ENCODE peak calls at places on chromosomes 1 and 21, in four cellular contexts. D is MM.1S, W is neural progenitor cell, R is hepatocyte. E is an unnamed sample.

GRCh38 chr1:111471012-111471411 is 2.8 kb upstream of the C1orf162 start:
- DNase-seq in R (no peak), W (no peak), D (no peak), E (no peak)

GRCh38 chr1:183676515-183677189 is 23.5 kb upstream of the APOBEC4 start:
- DNase-seq in D (no peak), W (no peak), R (peak), E (peak)

GRCh38 chr1:12179111-12179519 is 12.3 kb downstream of the TNFRSF1B start:
- DNase-seq in D (no peak), R (no peak), W (no peak), E (no peak)

GRCh38 chr1:201511925-201512539 is 5.1 kb upstream of the CSRP1 start:
- DNase-seq in R (peak), D (peak), W (peak), E (peak)

GRCh38 chr1:6359568-6360496 is 33.7 kb downstream of the ACOT7 start:
- DNase-seq in R (peak), W (peak), D (peak), E (peak)

GRCh38 chr1:152630596-152630995 is 7.7 kb upstream of the LCE3A start:
- DNase-seq in R (no peak), D (no peak), W (no peak), E (no peak)

GRCh38 chr1:168653567-168653966 is 75.4 kb downstream of the DPT start:
- DNase-seq in W (no peak), D (no peak), R (no peak), E (peak)

GRCh38 chr1:204321665-204322064 is 38.1 kb downstream of the PLEKHA6 start:
- DNase-seq in D (no peak), W (no peak), R (peak), E (peak)

GRCh38 chr1:237032029-237032428 is 10.0 kb upstream of the RYR2 start:
- DNase-seq in D (no peak), W (no peak), R (peak), E (no peak)

GRCh38 chr1:38274974-38275373 is 228.4 kb upstream of the POU3F1 start:
- DNase-seq in R (peak), W (peak), D (no peak), E (no peak)

GRCh38 chr21:45913886-45914285 is 67.7 kb upstream of the COL6A1 start:
- DNase-seq in R (no peak), D (no peak), W (no peak), E (no peak)

GRCh38 chr1:84995484-84996334 is 1.2 kb downstream of the MCOLN2 start:
- DNase-seq in W (no peak), D (peak), R (no peak), E (no peak)

GRCh38 chr1:16258591-16259135 is 21.7 kb upstream of the CPLANE2 start:
- DNase-seq in R (no peak), W (no peak), D (no peak), E (no peak)

GRCh38 chr1:208858738-208859137 is 614.6 kb upstream of the PLXNA2 start:
- DNase-seq in W (no peak), D (no peak), R (no peak), E (no peak)

GRCh38 chr1:181135815-181136737 is 47.6 kb downstream of the IER5 start:
- DNase-seq in W (no peak), R (no peak), D (no peak), E (peak)

GRCh38 chr1:204261746-204262505 is 48.1 kb upstream of the GOLT1A start:
- DNase-seq in D (no peak), R (no peak), W (no peak), E (peak)

DNA sequence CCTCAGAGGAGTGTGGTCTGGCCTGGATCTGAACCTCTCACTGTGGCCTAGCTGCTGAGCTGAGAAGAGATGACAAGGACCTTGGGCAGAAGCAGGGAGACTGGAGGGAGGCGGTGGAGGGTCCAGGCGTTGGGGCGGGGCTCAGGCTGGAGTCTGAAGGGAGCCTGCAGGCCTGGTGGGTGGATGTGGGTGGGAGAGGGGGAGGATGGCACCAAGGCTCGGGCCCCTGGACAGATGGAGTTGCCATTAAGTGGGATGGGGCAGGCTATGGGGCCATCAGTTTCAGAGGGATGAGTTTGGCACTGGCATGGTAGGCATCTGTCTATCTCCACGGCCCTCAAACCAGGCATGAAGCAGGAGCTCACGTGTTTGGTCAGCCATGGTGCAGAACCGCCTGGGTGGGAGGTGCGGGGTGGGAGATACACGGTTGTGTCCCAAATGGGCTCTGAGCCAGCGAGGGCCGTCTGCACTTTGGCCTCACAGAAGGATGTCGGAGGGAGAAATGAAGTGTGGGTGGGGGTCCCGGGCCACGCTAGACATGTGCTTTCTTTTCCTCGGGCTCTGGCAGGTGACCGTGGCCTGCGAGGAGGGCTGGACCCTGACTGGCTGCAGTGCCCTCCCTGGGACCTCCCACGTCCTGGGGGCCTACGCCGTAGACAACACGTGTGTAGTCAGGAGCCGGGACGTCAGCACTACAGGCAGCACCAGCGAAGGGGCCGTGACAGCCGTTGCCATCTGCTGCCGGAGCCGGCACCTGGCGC is 23.6 kb downstream of the PCSK9 start:
- DNase-seq in W (no peak), R (no peak), D (no peak), E (no peak)
- TF ChIP-seq EZH2phosphoT487 in W (no peak), R (no peak), D (no peak), E (no peak)

DNA sequence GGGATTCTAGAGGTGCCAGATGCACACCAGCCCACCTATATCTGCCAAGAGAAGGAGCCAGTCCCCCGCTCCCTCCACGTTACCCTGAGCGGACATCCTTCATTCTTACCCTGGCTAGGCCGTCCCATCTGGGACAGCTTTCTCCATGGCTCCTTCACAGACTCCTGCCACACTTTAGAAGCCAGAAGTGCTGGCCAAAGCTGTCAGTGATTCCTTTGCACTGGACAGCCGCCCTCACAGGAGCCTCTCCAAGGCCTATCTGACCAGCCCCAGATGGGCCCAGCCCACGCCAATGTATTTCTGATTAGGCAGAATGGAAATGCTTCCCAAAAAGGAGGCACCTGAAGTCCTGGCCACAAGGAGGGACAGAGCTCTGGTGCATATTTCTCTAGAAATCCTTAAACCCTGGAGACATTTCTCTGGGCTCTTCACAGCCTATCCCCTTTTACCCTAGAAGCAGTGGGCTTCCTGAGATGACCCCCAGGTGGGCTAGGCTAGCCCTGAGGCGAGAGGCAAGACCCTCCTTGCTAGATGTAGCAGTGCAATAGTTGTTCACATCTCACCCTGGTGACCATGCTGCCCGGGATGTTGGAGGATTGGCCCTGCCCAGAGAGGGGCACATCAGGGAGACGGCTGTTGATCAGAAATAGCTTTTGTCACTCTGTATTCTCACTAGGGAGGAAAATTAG is 44.1 kb downstream of the RASSF5 start:
- DNase-seq in R (no peak), W (no peak), D (no peak), E (no peak)
- H3K4me3 ChIP-seq in R (no peak), W (no peak), D (no peak), E (no peak)

GRCh38 chr1:2248127-2248826 is 20.2 kb downstream of the SKI start:
- DNase-seq in W (peak), D (no peak), R (peak), E (no peak)
- H3K4me2 ChIP-seq in W (peak), D (no peak), R (peak), E (no peak)

GRCh38 chr1:185653615-185654014 is 80.6 kb upstream of the HMCN1 start:
- DNase-seq in R (no peak), D (no peak), W (no peak), E (no peak)
- TF ChIP-seq EZH2phosphoT487 in R (no peak), D (no peak), W (no peak), E (no peak)

DNA sequence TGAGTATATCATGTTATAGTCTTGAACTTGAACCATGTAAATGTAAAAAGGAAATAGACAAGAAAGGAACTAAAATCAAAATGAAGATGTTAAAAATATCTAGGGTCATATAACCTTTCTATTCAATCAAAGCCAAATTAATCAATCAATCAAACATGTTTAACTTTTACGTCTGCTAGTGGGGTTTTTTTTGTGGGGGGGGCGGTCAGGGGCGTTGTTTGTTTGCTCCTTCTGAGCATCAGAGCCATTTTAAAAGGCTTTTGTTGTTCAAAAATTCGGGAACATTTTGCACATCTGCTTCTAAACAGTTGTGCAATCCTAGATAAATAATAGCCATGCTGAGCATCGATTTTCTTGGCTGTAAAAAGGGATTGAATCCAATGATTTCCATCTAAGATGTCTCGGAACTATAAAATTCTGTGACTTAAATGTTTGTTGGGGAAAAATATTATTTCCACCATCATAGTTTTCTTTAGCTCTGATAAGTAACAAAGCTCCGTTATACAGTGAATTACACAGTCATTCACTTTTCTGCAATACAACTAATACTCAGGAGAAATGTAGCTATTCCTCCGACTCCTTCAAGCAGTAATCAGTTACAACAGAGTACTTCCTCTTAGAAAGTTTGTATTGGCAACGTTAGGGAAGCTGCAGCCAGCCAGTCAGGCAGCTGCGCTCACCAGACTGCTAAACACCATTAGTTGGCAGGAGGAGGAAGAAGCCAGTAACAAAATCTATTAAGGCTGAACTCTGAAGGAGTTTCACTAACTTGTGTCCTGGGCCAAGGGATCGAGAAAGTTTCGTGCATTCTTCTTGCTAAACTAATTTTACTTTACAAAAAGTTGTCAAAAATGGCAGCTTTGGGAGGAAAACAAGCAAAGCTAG is 2.1 kb downstream of the SPATA6 start:
- DNase-seq in R (peak), D (no peak), W (peak), E (peak)
- H3K4me3 ChIP-seq in R (no peak), D (no peak), W (peak), E (peak)

E was measured in GM23248.